ENCODE peak calls at places on chromosomes 2 and 18, in six cellular contexts. A is uterus, Z is IMR-90, P is K562, I is heart left ventricle, T is suprapubic skin. Y is an unnamed sample.

GRCh38 chr2:75493230-75493629 is 67.5 kb downstream of the EVA1A start:
- DNase-seq in A (no peak), Z (no peak), P (no peak), I (no peak), T (no peak), Y (no peak)

GRCh38 chr2:170554278-170554955 is 160.7 kb upstream of the SP5 start:
- DNase-seq in A (peak), Z (no peak), P (no peak), I (peak), T (peak), Y (no peak)

GRCh38 chr2:110748489-110748867 is 16.1 kb downstream of the ACOXL start:
- DNase-seq in A (no peak), Z (peak), P (no peak), I (no peak), T (no peak), Y (no peak)

GRCh38 chr2:171522804-171523338 is 597 bp downstream of the CYBRD1 start:
- DNase-seq in A (no peak), Z (no peak), P (peak), I (peak), T (no peak), Y (no peak)

GRCh38 chr2:159285929-159286708 is at the start of gene WDSUB1:
- DNase-seq in A (peak), Z (peak), P (peak), I (peak), T (peak), Y (peak)

GRCh38 chr2:218382785-218383184 is 712 bp downstream of the SLC11A1 start:
- DNase-seq in A (no peak), Z (no peak), P (no peak), I (no peak), T (no peak), Y (no peak)

GRCh38 chr2:30266051-30266621 is 34.8 kb downstream of the LBH start:
- DNase-seq in A (peak), Z (no peak), P (no peak), I (peak), T (no peak), Y (no peak)

GRCh38 chr2:213848631-213849030 is 562.2 kb upstream of the VWC2L start:
- DNase-seq in A (no peak), Z (peak), P (no peak), I (no peak), T (no peak), Y (no peak)

GRCh38 chr2:40418614-40419013 is 33.3 kb downstream of the SLC8A1 start:
- DNase-seq in A (no peak), Z (peak), P (no peak), I (no peak), T (no peak), Y (no peak)

GRCh38 chr2:229425573-229425972 is 154.5 kb upstream of the PID1 start:
- DNase-seq in A (no peak), Z (no peak), P (no peak), I (no peak), T (no peak), Y (no peak)

GRCh38 chr2:207902822-207903221 is 122.5 kb downstream of the PLEKHM3 start:
- DNase-seq in A (no peak), Z (no peak), P (no peak), I (no peak), T (no peak), Y (no peak)

GRCh38 chr2:172693037-172693436 is 42.6 kb upstream of the RAPGEF4 start:
- DNase-seq in A (peak), Z (peak), P (no peak), I (peak), T (no peak), Y (no peak)

GRCh38 chr2:230881840-230882239 is 17.1 kb downstream of the ITM2C start:
- DNase-seq in A (no peak), Z (no peak), P (no peak), I (no peak), T (no peak), Y (no peak)

GRCh38 chr18:5196253-5197031 is 615 bp downstream of the AKAIN1 start:
- DNase-seq in A (no peak), Z (no peak), P (no peak), I (no peak), T (no peak), Y (no peak)

GRCh38 chr2:11807156-11808015 is 61.0 kb downstream of the LPIN1 start:
- DNase-seq in A (no peak), Z (no peak), P (no peak), I (peak), T (no peak), Y (no peak)

GRCh38 chr2:127622561-127623387 is 23.2 kb upstream of the GPR17 start:
- DNase-seq in A (no peak), Z (no peak), P (no peak), I (peak), T (peak), Y (no peak)

GRCh38 chr2:146661494-146662096 is 1183.2 kb upstream of the ACVR2A start:
- DNase-seq in A (no peak), Z (peak), P (peak), I (no peak), T (no peak), Y (no peak)

GRCh38 chr2:161122772-161123530 is 37.3 kb upstream of the TANK start:
- DNase-seq in A (peak), Z (peak), P (peak), I (peak), T (no peak), Y (no peak)

GRCh38 chr2:234880551-234881211 is 71.1 kb upstream of the SH3BP4 start:
- DNase-seq in A (no peak), Z (peak), P (no peak), I (no peak), T (no peak), Y (no peak)

GRCh38 chr2:71843391-71843850 is 304.2 kb downstream of the CYP26B1 start:
- DNase-seq in A (no peak), Z (peak), P (no peak), I (peak), T (no peak), Y (no peak)

GRCh38 chr2:226717719-226718118 is 81.9 kb downstream of the IRS1 start:
- DNase-seq in A (no peak), Z (no peak), P (no peak), I (no peak), T (no peak), Y (no peak)

GRCh38 chr18:52387246-52387645 is 47.2 kb downstream of the DCC start:
- DNase-seq in A (no peak), Z (no peak), P (no peak), I (no peak), T (no peak), Y (no peak)

GRCh38 chr18:63779386-63779785 is 4.2 kb downstream of the SERPINB7 start:
- DNase-seq in A (no peak), Z (no peak), P (no peak), I (no peak), T (no peak), Y (no peak)

GRCh38 chr2:1613731-1614354 is 130.5 kb downstream of the PXDN start:
- DNase-seq in A (no peak), Z (peak), P (no peak), I (peak), T (no peak), Y (no peak)

GRCh38 chr2:68438455-68439303 is 28.4 kb downstream of the FBXO48 start:
- DNase-seq in A (no peak), Z (no peak), P (no peak), I (no peak), T (no peak), Y (no peak)

GRCh38 chr2:46922049-46922448 is 6.4 kb upstream of the MCFD2 start:
- DNase-seq in A (no peak), Z (peak), P (no peak), I (no peak), T (no peak), Y (no peak)

GRCh38 chr2:177758591-177759371 is 313.8 kb downstream of the PDE11A start:
- DNase-seq in A (peak), Z (peak), P (peak), I (no peak), T (no peak), Y (no peak)

GRCh38 chr18:23422751-23423418 is 30.2 kb upstream of the RIOK3 start:
- DNase-seq in A (no peak), Z (peak), P (peak), I (peak), T (no peak), Y (no peak)

GRCh38 chr2:84477886-84478285 is 18.8 kb upstream of the SUCLG1 start:
- DNase-seq in A (no peak), Z (no peak), P (no peak), I (no peak), T (no peak), Y (no peak)

GRCh38 chr2:17781482-17781881 is 27.5 kb downstream of the GEN1 start:
- DNase-seq in A (no peak), Z (no peak), P (no peak), I (no peak), T (no peak), Y (no peak)

GRCh38 chr2:145379934-145380333 is 860.0 kb upstream of the ZEB2 start:
- DNase-seq in A (no peak), Z (no peak), P (no peak), I (no peak), T (no peak), Y (no peak)

GRCh38 chr2:201396595-201396994 is 39.5 kb upstream of the FLACC1 start:
- DNase-seq in A (no peak), Z (peak), P (no peak), I (no peak), T (no peak), Y (no peak)

GRCh38 chr2:55811048-55811447 is 112.5 kb downstream of the EFEMP1 start:
- DNase-seq in A (no peak), Z (no peak), P (no peak), I (no peak), T (no peak), Y (no peak)

GRCh38 chr2:8539743-8540551 is 141.9 kb upstream of the ID2 start:
- DNase-seq in A (peak), Z (no peak), P (no peak), I (peak), T (peak), Y (peak)

GRCh38 chr18:63260075-63260754 is 59.4 kb downstream of the BCL2 start:
- DNase-seq in A (no peak), Z (no peak), P (no peak), I (no peak), T (no peak), Y (no peak)

GRCh38 chr2:213551526-213551925 is 267.3 kb downstream of the SPAG16 start:
- DNase-seq in A (no peak), Z (no peak), P (no peak), I (no peak), T (no peak), Y (no peak)

DNA sequence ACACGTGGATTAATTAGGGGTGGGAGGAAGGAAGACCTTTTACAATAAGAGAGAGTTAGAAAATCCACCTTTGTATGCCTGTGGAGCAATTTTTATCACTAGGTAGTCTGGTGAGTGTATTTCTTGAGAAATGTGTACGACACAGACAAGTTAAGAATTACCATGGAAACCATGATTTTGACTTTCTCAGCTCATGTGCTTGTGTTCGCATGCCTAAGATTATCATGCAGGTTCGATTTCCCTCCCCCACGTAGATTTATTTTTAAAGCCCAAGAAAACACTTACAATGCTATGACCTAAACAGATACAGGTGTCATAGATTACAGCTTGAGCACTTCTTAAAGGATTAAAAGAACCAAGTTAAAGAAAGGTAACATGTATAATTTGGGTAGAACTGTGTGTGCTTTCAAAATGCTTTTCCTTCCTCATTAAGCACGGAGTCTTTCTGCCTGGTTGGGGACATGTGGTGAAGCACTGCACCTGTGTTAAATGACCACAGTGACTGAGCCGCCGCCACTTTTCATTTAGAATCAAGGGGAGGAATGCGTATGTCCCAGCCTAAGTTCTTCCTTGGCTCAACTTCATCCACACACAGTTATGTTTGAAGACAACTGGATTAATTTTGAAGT is 16.6 kb downstream of the SERTAD2 start:
- DNase-seq in A (no peak), Z (no peak), P (no peak), I (no peak), T (no peak), Y (no peak)
- H3K27ac ChIP-seq in A (no peak), Z (no peak), P (no peak), I (no peak), T (peak), Y (no peak)

GRCh38 chr2:64605991-64606494 is 47.7 kb downstream of the SERTAD2 start:
- DNase-seq in A (no peak), Z (no peak), P (no peak), I (no peak), T (no peak), Y (no peak)
- TF ChIP-seq POLR2A in A (no peak), Z (no peak), P (no peak), I (no peak), T (no peak), Y (no peak)

GRCh38 chr2:240301256-240301795 is 134.1 kb upstream of the GPC1 start:
- DNase-seq in A (no peak), Z (no peak), P (no peak), I (no peak), T (peak), Y (no peak)
- H3K27ac ChIP-seq in A (no peak), Z (no peak), P (no peak), I (no peak), T (no peak), Y (no peak)

GRCh38 chr2:239466046-239466754 is 65.4 kb upstream of the HDAC4 start:
- DNase-seq in A (no peak), Z (no peak), P (no peak), I (no peak), T (peak), Y (peak)
- TF ChIP-seq POLR2A in A (no peak), Z (no peak), P (no peak), I (no peak), T (no peak), Y (no peak)

GRCh38 chr2:64649013-64649484 is 4.7 kb downstream of the SERTAD2 start:
- DNase-seq in A (no peak), Z (no peak), P (peak), I (no peak), T (no peak), Y (no peak)
- H3K27ac ChIP-seq in A (no peak), Z (no peak), P (peak), I (peak), T (peak), Y (peak)

GRCh38 chr2:216537366-216537765 is 38.7 kb downstream of the RPL37A start:
- DNase-seq in A (no peak), Z (no peak), P (no peak), I (no peak), T (no peak), Y (no peak)

GRCh38 chr2:216534809-216535208 is 36.2 kb downstream of the RPL37A start:
- DNase-seq in A (no peak), Z (no peak), P (no peak), I (no peak), T (no peak), Y (no peak)

GRCh38 chr2:216533504-216534068 is 34.9 kb downstream of the RPL37A start:
- DNase-seq in A (no peak), Z (no peak), P (no peak), I (no peak), T (no peak), Y (no peak)

GRCh38 chr2:216536725-216537124 is 38.1 kb downstream of the RPL37A start:
- DNase-seq in A (peak), Z (peak), P (no peak), I (peak), T (no peak), Y (no peak)

GRCh38 chr2:216535454-216535995 is 36.9 kb downstream of the RPL37A start:
- DNase-seq in A (peak), Z (peak), P (no peak), I (peak), T (peak), Y (peak)
- TF ChIP-seq POLR2A in A (no peak), Z (no peak), P (no peak), I (peak), T (no peak), Y (no peak)

Y was measured in breast epithelium.